ENCODE peak calls at places on chromosome 6, in four cellular contexts. One of them, this sample, is unnamed.

GRCh38 chr6:100466410-100467143 is 1.9 kb upstream of the SIM1 start:
- DNase-seq in activated T-cell treated with anti-CD3 and anti-CD28 coated beads for 4 hours: no peak
- DNase-seq in fibroblast of lung: no peak
- DNase-seq in activated CD4-positive, alpha-beta T cell treated with anti-CD3 and anti-CD28 coated beads, Interleukin-2, amount 50 U/mL, for 1 hour: no peak
- DNase-seq in this sample: no peak

GRCh38 chr6:43331470-43331869 is 22.8 kb upstream of the CRIP3 start:
- DNase-seq in activated T-cell treated with anti-CD3 and anti-CD28 coated beads for 4 hours: no peak
- DNase-seq in fibroblast of lung: no peak
- DNase-seq in activated CD4-positive, alpha-beta T cell treated with anti-CD3 and anti-CD28 coated beads, Interleukin-2, amount 50 U/mL, for 1 hour: no peak
- DNase-seq in this sample: no peak

GRCh38 chr6:75376347-75377024 is 91.9 kb upstream of the TMEM30A start:
- DNase-seq in activated T-cell treated with anti-CD3 and anti-CD28 coated beads for 4 hours: no peak
- DNase-seq in fibroblast of lung: no peak
- DNase-seq in activated CD4-positive, alpha-beta T cell treated with anti-CD3 and anti-CD28 coated beads, Interleukin-2, amount 50 U/mL, for 1 hour: no peak
- DNase-seq in this sample: no peak

GRCh38 chr6:109458774-109459531 is 3.4 kb upstream of the MICAL1 start:
- DNase-seq in activated T-cell treated with anti-CD3 and anti-CD28 coated beads for 4 hours: peak; percentile 30
- DNase-seq in fibroblast of lung: no peak
- DNase-seq in activated CD4-positive, alpha-beta T cell treated with anti-CD3 and anti-CD28 coated beads, Interleukin-2, amount 50 U/mL, for 1 hour: no peak
- DNase-seq in this sample: no peak

GRCh38 chr6:131781717-131782116 is 26.1 kb upstream of the ENPP1 start:
- DNase-seq in activated T-cell treated with anti-CD3 and anti-CD28 coated beads for 4 hours: no peak
- DNase-seq in fibroblast of lung: no peak
- DNase-seq in activated CD4-positive, alpha-beta T cell treated with anti-CD3 and anti-CD28 coated beads, Interleukin-2, amount 50 U/mL, for 1 hour: no peak
- DNase-seq in this sample: no peak

GRCh38 chr6:138535728-138536454 is 36.6 kb upstream of the NHSL1 start:
- DNase-seq in activated T-cell treated with anti-CD3 and anti-CD28 coated beads for 4 hours: no peak
- DNase-seq in fibroblast of lung: no peak
- DNase-seq in activated CD4-positive, alpha-beta T cell treated with anti-CD3 and anti-CD28 coated beads, Interleukin-2, amount 50 U/mL, for 1 hour: no peak
- DNase-seq in this sample: no peak

GRCh38 chr6:38776515-38776914 is 61.4 kb downstream of the DNAH8 start:
- DNase-seq in activated T-cell treated with anti-CD3 and anti-CD28 coated beads for 4 hours: no peak
- DNase-seq in fibroblast of lung: no peak
- DNase-seq in activated CD4-positive, alpha-beta T cell treated with anti-CD3 and anti-CD28 coated beads, Interleukin-2, amount 50 U/mL, for 1 hour: no peak
- DNase-seq in this sample: peak; percentile 18

GRCh38 chr6:105167987-105168386 is 11.8 kb downstream of the POPDC3 start:
- DNase-seq in activated T-cell treated with anti-CD3 and anti-CD28 coated beads for 4 hours: no peak
- DNase-seq in fibroblast of lung: no peak
- DNase-seq in activated CD4-positive, alpha-beta T cell treated with anti-CD3 and anti-CD28 coated beads, Interleukin-2, amount 50 U/mL, for 1 hour: no peak
- DNase-seq in this sample: no peak

GRCh38 chr6:168368063-168368835 is 48.7 kb upstream of the DACT2 start:
- DNase-seq in activated T-cell treated with anti-CD3 and anti-CD28 coated beads for 4 hours: no peak
- DNase-seq in fibroblast of lung: no peak
- DNase-seq in activated CD4-positive, alpha-beta T cell treated with anti-CD3 and anti-CD28 coated beads, Interleukin-2, amount 50 U/mL, for 1 hour: no peak
- DNase-seq in this sample: no peak

GRCh38 chr6:42694586-42694985 is 27.8 kb downstream of the PRPH2 start:
- DNase-seq in activated T-cell treated with anti-CD3 and anti-CD28 coated beads for 4 hours: no peak
- DNase-seq in fibroblast of lung: peak; percentile 52
- DNase-seq in activated CD4-positive, alpha-beta T cell treated with anti-CD3 and anti-CD28 coated beads, Interleukin-2, amount 50 U/mL, for 1 hour: no peak
- DNase-seq in this sample: peak; percentile 30